ENCODE peak calls at places on chromosome 21, in four cellular contexts. K is GM12878, F is K562, H is HEK293T. Z is an unnamed sample.

GRCh38 chr21:43894206-43894577 is 29.2 kb downstream of the AGPAT3 start:
- DNase-seq in F (no peak), H (no peak), K (no peak), Z (no peak)

GRCh38 chr21:35705888-35706287 is 354.4 kb downstream of the SETD4 start:
- DNase-seq in F (no peak), H (no peak), K (no peak), Z (no peak)

GRCh38 chr21:15199414-15199813 is 134.6 kb upstream of the NRIP1 start:
- DNase-seq in K (no peak), H (no peak), F (no peak), Z (no peak)

GRCh38 chr21:45003331-45004058 is 63.7 kb downstream of the SLX9 start:
- DNase-seq in F (no peak), K (no peak), H (no peak), Z (peak)

GRCh38 chr21:44926364-44927101 is 5.8 kb upstream of the ITGB2 start:
- DNase-seq in H (no peak), K (no peak), F (no peak), Z (no peak)

GRCh38 chr21:44372616-44373015 is 19.2 kb downstream of the TRPM2 start:
- DNase-seq in H (no peak), K (no peak), F (no peak), Z (no peak)

GRCh38 chr21:18245493-18245967 is 897 bp downstream of the CHODL start:
- DNase-seq in K (no peak), H (peak), F (no peak), Z (peak)

GRCh38 chr21:22352088-22352487 is 1353.9 kb downstream of the NCAM2 start:
- DNase-seq in F (no peak), K (no peak), H (no peak), Z (no peak)

GRCh38 chr21:44791993-44792392 is 9.6 kb downstream of the UBE2G2 start:
- DNase-seq in H (no peak), F (no peak), K (no peak), Z (peak)

GRCh38 chr21:44596068-44596725 is 3.9 kb upstream of the KRTAP10-6 start:
- DNase-seq in H (no peak), K (no peak), F (no peak), Z (no peak)

GRCh38 chr21:46674430-46675007 is 39.0 kb downstream of the PRMT2 start:
- DNase-seq in F (no peak), H (no peak), K (no peak), Z (no peak)

GRCh38 chr21:15063081-15063820 is 1.5 kb downstream of the NRIP1 start:
- DNase-seq in H (no peak), K (no peak), F (no peak), Z (peak)

GRCh38 chr21:26715878-26716506 is 129.2 kb downstream of the ADAMTS1 start:
- DNase-seq in F (peak), H (peak), K (no peak), Z (peak)

GRCh38 chr21:45938453-45938755 is 43.2 kb upstream of the COL6A1 start:
- DNase-seq in H (no peak), K (no peak), F (no peak), Z (no peak)

GRCh38 chr21:45909238-45909785 is 72.3 kb upstream of the COL6A1 start:
- DNase-seq in F (no peak), K (no peak), H (no peak), Z (no peak)

GRCh38 chr21:45135122-45135521 is 60.7 kb downstream of the ADARB1 start:
- DNase-seq in K (no peak), H (no peak), F (no peak), Z (no peak)

GRCh38 chr21:15772654-15773053 is 42.9 kb downstream of the USP25 start:
- DNase-seq in K (no peak), F (no peak), H (no peak), Z (no peak)

GRCh38 chr21:15183712-15184353 is 119.0 kb upstream of the NRIP1 start:
- DNase-seq in H (no peak), F (no peak), K (no peak), Z (no peak)

GRCh38 chr21:46093668-46094400 is 4.1 kb upstream of the COL6A2 start:
- DNase-seq in H (no peak), K (no peak), F (no peak), Z (no peak)

GRCh38 chr21:27101533-27101932 is 134.6 kb upstream of the ADAMTS5 start:
- DNase-seq in K (no peak), H (no peak), F (no peak), Z (no peak)

GRCh38 chr21:24428539-24429186 is 1178.6 kb downstream of the MRPL39 start:
- DNase-seq in K (no peak), F (no peak), H (no peak), Z (no peak)

GRCh38 chr21:44366586-44367211 is 13.3 kb downstream of the TRPM2 start:
- DNase-seq in H (no peak), F (no peak), K (no peak), Z (no peak)

GRCh38 chr21:44006017-44006624 is 6.0 kb upstream of the TRAPPC10 start:
- DNase-seq in K (no peak), F (no peak), H (no peak), Z (no peak)

GRCh38 chr21:14863745-14864210 is 201.0 kb downstream of the NRIP1 start:
- DNase-seq in K (no peak), H (no peak), F (no peak), Z (peak)

GRCh38 chr21:45164124-45164511 is 89.7 kb downstream of the ADARB1 start:
- DNase-seq in F (no peak), H (no peak), K (no peak), Z (no peak)

GRCh38 chr21:45852886-45853400 is 128.6 kb upstream of the COL6A1 start:
- DNase-seq in F (no peak), H (no peak), K (no peak), Z (no peak)

GRCh38 chr21:36657999-36658398 is 40.9 kb upstream of the SIM2 start:
- DNase-seq in F (no peak), H (no peak), K (no peak), Z (no peak)

GRCh38 chr21:45482899-45483821 is 59.1 kb downstream of the SLC19A1 start:
- DNase-seq in H (no peak), K (no peak), F (no peak), Z (no peak)

GRCh38 chr21:42969193-42969600 is 5.2 kb upstream of the PKNOX1 start:
- DNase-seq in H (no peak), K (no peak), F (peak), Z (no peak)

GRCh38 chr21:44880762-44881585 is 7.5 kb upstream of the PTTG1IP start:
- DNase-seq in K (no peak), H (no peak), F (no peak), Z (peak)

GRCh38 chr21:18153063-18153462 is 91.6 kb upstream of the CHODL start:
- DNase-seq in H (no peak), F (no peak), K (no peak), Z (no peak)

GRCh38 chr21:46187814-46188213 is 3.6 kb upstream of the SPATC1L start:
- DNase-seq in H (no peak), K (no peak), F (no peak), Z (no peak)

GRCh38 chr21:35779690-35780570 is 280.4 kb downstream of the SETD4 start:
- DNase-seq in F (no peak), H (no peak), K (no peak), Z (no peak)

GRCh38 chr21:35396655-35397054 is 347.6 kb upstream of the RUNX1 start:
- DNase-seq in F (no peak), K (no peak), H (no peak), Z (no peak)

GRCh38 chr21:44368711-44369446 is 15.5 kb downstream of the TRPM2 start:
- DNase-seq in H (no peak), K (no peak), F (peak), Z (no peak)

GRCh38 chr21:17903029-17903806 is 84.1 kb upstream of the C21orf91 start:
- DNase-seq in F (no peak), K (no peak), H (no peak), Z (no peak)

GRCh38 chr21:15692711-15693110 is 37.1 kb upstream of the USP25 start:
- DNase-seq in K (no peak), H (no peak), F (no peak), Z (no peak)

GRCh38 chr21:35395728-35396127 is 346.6 kb upstream of the RUNX1 start:
- DNase-seq in F (no peak), K (no peak), H (no peak), Z (no peak)

GRCh38 chr21:21051109-21052055 is 53.2 kb downstream of the NCAM2 start:
- DNase-seq in H (no peak), F (no peak), K (no peak), Z (no peak)
- TF ChIP-seq FOXK2 in H (no peak), F (no peak), K (no peak), Z (no peak)

GRCh38 chr21:34205811-34206635 is 132.6 kb downstream of the MRPS6 start:
- DNase-seq in H (no peak), F (no peak), K (peak), Z (no peak)

GRCh38 chr21:34202553-34203332 is 129.4 kb downstream of the MRPS6 start:
- DNase-seq in F (no peak), H (no peak), K (no peak), Z (no peak)

GRCh38 chr21:34201441-34201838 is 128.1 kb downstream of the MRPS6 start:
- DNase-seq in K (no peak), F (no peak), H (no peak), Z (no peak)

GRCh38 chr21:34204021-34204420 is 130.6 kb downstream of the MRPS6 start:
- DNase-seq in F (no peak), H (no peak), K (no peak), Z (no peak)

DNA sequence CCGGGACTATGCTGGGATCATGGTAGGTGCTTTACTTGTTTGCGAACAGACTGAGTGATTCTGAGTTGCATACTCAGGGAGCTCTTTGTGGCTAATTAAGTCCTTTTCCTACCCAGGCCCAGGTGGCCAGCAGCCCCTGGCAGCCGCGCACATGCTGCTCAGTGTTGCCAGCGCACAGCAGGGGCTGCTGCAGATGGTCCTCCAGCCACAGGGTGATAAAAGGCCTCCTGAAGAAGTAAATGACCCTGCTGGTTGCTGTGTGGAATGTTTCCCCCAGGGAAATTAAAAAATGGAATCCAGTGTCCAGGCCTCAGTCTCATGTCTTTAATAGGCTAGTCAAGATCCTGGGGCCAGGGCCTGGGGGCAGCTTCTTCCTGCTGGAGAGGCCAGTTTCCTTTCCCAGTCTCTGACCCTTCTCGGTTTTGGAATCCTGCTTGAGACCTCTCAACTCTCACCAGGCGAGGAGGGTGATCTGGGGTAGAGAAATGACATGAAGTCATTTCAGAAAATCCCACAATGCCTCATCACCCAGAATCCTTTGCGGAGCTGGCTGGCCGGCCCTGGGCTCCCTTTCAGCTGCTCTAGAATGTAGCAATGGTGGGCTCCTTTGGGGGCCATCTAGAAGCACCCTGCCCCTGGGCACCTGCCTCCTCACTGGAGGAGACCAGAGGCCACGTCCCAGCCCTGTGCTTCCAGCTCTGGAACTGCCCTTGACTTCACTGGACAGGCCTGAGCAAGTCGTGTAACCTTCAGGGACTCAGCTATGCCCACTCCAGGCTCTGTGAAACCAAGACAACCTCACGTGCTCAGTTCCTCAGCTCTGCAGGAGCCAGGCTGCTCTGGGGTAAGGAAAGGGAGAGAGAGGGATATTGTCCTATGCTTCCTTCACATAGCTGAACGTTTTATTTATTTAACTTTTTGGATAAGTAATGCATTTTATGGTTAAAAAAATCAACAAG is 131.4 kb downstream of the MRPS6 start:
- DNase-seq in K (no peak), H (no peak), F (no peak), Z (no peak)
- TF ChIP-seq FOXK2 in K (no peak), H (no peak), F (no peak), Z (no peak)

DNA sequence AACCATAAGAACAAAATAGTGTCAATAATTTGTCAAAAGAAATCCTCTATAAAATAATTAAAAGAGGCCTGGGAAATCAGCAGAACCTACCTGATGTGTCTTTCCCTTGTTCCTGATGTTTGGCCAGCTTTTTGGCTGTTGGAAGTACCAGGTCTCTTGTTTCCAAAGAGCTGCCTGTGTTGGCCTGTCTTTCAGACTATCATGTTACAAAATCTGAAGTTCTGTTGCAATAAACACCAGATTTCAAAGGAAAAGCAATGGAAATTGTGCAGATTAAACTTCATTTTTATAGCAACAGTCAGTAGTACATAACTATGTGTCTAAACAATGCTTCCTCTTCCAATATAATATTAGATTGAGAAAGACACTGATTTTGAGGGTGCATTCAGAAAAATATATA is 647.2 kb upstream of the CXADR start:
- DNase-seq in H (no peak), F (no peak), K (no peak), Z (no peak)
- TF ChIP-seq FOXK2 in H (no peak), F (no peak), K (no peak), Z (no peak)

DNA sequence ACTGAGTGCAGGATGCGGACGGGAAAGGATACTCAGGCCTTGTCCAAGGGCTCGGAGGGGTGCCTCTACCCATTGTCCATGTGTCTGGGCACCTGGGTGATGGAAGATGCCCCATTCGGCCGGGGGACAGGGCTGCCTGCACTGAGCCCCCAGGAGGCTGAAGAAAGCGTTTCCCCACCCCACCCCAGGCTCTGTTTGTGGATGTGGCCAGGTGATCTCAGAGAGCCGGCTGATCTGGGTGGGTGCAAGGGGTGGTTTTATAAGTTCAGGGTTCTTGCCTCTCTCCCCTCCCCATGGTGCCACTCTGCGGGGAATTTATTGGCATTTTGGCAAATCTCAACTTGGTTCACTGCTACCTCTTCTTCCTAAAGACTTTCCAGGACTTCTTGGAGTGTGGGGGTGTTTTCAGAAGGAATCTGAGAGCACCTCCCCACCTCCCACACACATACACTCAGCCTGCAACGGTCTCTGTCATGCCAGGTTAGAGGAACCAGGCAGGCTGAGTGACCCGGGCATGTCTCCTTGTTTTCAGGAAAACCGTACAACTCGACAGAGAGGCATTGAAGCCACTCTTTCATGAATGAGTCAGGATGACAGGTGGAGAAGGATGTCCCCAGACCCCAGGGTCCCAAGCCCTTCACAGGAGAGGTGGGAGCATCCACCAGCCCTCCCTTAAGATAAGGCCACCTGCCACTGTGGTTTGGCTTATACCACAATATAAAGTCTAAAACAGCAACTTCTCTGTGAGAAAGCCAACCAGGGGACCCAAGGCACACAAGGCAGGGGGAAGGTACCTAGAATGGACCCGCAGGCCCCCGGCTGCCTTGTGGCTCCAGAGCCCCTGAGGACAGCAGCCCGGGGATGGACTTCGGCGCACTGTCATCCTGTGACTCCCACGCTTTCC is 174.9 kb downstream of the ETS2 start:
- DNase-seq in F (no peak), K (no peak), H (no peak), Z (no peak)
- TF ChIP-seq FOXK2 in F (no peak), K (no peak), H (no peak), Z (no peak)

GRCh38 chr21:29434081-29434480 is 135.4 kb downstream of the BACH1 start:
- DNase-seq in K (peak), F (no peak), H (no peak), Z (no peak)

GRCh38 chr21:29431680-29432079 is 133.0 kb downstream of the BACH1 start:
- DNase-seq in K (no peak), H (no peak), F (no peak), Z (no peak)

GRCh38 chr21:29430581-29430980 is 131.9 kb downstream of the BACH1 start:
- DNase-seq in H (no peak), F (no peak), K (no peak), Z (no peak)

GRCh38 chr21:29436143-29436542 is 137.4 kb downstream of the BACH1 start:
- DNase-seq in F (no peak), H (no peak), K (no peak), Z (no peak)

GRCh38 chr21:29433366-29434059 is 134.8 kb downstream of the BACH1 start:
- DNase-seq in F (no peak), K (no peak), H (no peak), Z (no peak)
- TF ChIP-seq FOXK2 in F (peak), K (no peak), H (no peak), Z (no peak)

GRCh38 chr21:41650526-41651145 is 116.2 kb downstream of the RIPK4 start:
- DNase-seq in F (no peak), H (no peak), K (no peak), Z (no peak)

GRCh38 chr21:41653243-41653943 is 113.5 kb downstream of the RIPK4 start:
- DNase-seq in F (no peak), K (no peak), H (no peak), Z (no peak)

GRCh38 chr21:41651396-41651795 is 115.5 kb downstream of the RIPK4 start:
- DNase-seq in K (no peak), F (no peak), H (no peak), Z (no peak)

GRCh38 chr21:41653944-41654625 is 112.8 kb downstream of the RIPK4 start:
- DNase-seq in K (no peak), H (no peak), F (no peak), Z (no peak)

GRCh38 chr21:41651830-41652229 is 115.0 kb downstream of the RIPK4 start:
- DNase-seq in K (no peak), H (no peak), F (no peak), Z (no peak)
- TF ChIP-seq FOXK2 in K (no peak), H (no peak), F (no peak), Z (no peak)

GRCh38 chr21:32383812-32384211 is 9.0 kb downstream of the URB1 start:
- DNase-seq in F (no peak), K (no peak), H (no peak), Z (peak)
- TF ChIP-seq FOXK2 in F (no peak), K (no peak), H (no peak), Z (no peak)

GRCh38 chr21:38088916-38089762 is 167.7 kb upstream of the KCNJ15 start:
- DNase-seq in H (no peak), K (no peak), F (peak), Z (no peak)
- TF ChIP-seq FOXK2 in H (no peak), K (no peak), F (no peak), Z (no peak)

DNA sequence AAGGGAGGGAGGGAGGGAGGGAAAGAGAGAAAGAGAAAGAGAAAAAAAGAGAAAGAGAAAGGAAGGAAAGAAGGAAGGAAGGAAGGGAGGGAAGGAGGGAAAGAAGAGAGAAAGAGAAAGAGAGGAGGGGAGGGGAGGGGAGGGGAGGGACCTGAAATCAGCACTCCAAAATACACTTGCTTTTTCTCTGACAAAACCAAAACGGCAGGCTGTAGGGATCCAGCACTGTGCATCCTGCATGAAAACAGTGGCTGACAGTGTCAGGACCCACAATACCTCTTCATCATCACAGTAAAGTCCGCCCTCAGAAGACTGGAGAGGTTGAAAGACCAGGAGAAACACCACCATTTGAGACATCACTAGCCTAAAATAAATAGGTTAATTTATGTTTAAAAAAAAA is 156.0 kb upstream of the SOD1 start:
- DNase-seq in F (no peak), K (no peak), H (no peak), Z (no peak)
- TF ChIP-seq FOXK2 in F (no peak), K (no peak), H (no peak), Z (no peak)